ENCODE peak calls at places on chromosomes 1 and 21, in five cellular contexts. E is OCI-LY7, A is psoas muscle, V is endothelial cell of umbilical vein, S is MM.1S. U is an unnamed sample.

GRCh38 chr1:27342391-27342777 is 562 bp downstream of the SYTL1 start:
- DNase-seq in E (peak; percentile 51), A (no peak), V (no peak), S (no peak), U (no peak)

GRCh38 chr1:2314297-2314802 is 77.0 kb downstream of the MORN1 start:
- DNase-seq in E (no peak), A (peak; percentile 72), V (no peak), S (no peak), U (no peak)

GRCh38 chr1:64935551-64936158 is 30.7 kb downstream of the JAK1 start:
- DNase-seq in E (no peak), A (no peak), V (no peak), S (no peak), U (no peak)

GRCh38 chr1:5856246-5856815 is 135.9 kb downstream of the NPHP4 start:
- DNase-seq in E (no peak), A (no peak), V (peak; percentile 52), S (no peak), U (peak; percentile 24)

GRCh38 chr1:99180343-99180808 is 83.9 kb upstream of the PLPPR4 start:
- DNase-seq in E (peak; percentile 72), A (peak; percentile 34), V (peak; percentile 90), S (peak; percentile 61), U (peak; percentile 75)

GRCh38 chr1:175537571-175537970 is 205.8 kb downstream of the TNR start:
- DNase-seq in E (no peak), A (no peak), V (no peak), S (no peak), U (no peak)

GRCh38 chr1:176950736-176951308 is 213.7 kb downstream of the ASTN1 start:
- DNase-seq in E (no peak), A (no peak), V (no peak), S (peak; percentile 86), U (no peak)

GRCh38 chr1:97433520-97434175 is 487.2 kb downstream of the DPYD start:
- DNase-seq in E (no peak), A (no peak), V (no peak), S (no peak), U (peak; percentile 9)

GRCh38 chr1:55632906-55633305 is 417.7 kb upstream of the USP24 start:
- DNase-seq in E (no peak), A (no peak), V (no peak), S (no peak), U (no peak)

GRCh38 chr1:181383695-181384094 is 99.6 kb upstream of the CACNA1E start:
- DNase-seq in E (no peak), A (no peak), V (no peak), S (no peak), U (no peak)

GRCh38 chr1:214513394-214513793 is 38.0 kb downstream of the PTPN14 start:
- DNase-seq in E (no peak), A (no peak), V (no peak), S (no peak), U (no peak)

GRCh38 chr1:169648187-169648586 is 18.3 kb upstream of the SELP start:
- DNase-seq in E (no peak), A (no peak), V (no peak), S (no peak), U (no peak)

GRCh38 chr1:231027136-231027925 is 12.7 kb downstream of the FAM89A start:
- DNase-seq in E (no peak), A (no peak), V (no peak), S (no peak), U (no peak)

GRCh38 chr1:112335351-112335750 is 60.7 kb upstream of the CTTNBP2NL start:
- DNase-seq in E (no peak), A (no peak), V (no peak), S (no peak), U (no peak)

GRCh38 chr21:21750124-21750825 is 752.1 kb downstream of the NCAM2 start:
- DNase-seq in E (no peak), A (no peak), V (no peak), S (no peak), U (no peak)

GRCh38 chr1:5611431-5611830 is 380.8 kb downstream of the NPHP4 start:
- DNase-seq in E (no peak), A (no peak), V (no peak), S (no peak), U (no peak)

GRCh38 chr1:64701886-64702285 is 43.0 kb upstream of the RAVER2 start:
- DNase-seq in E (no peak), A (no peak), V (no peak), S (no peak), U (no peak)

GRCh38 chr1:6724517-6725141 is 23.0 kb upstream of the DNAJC11 start:
- DNase-seq in E (no peak), A (no peak), V (no peak), S (no peak), U (peak; percentile 81)

GRCh38 chr1:114024049-114024448 is 44.8 kb downstream of the OLFML3 start:
- DNase-seq in E (no peak), A (no peak), V (no peak), S (no peak), U (peak; percentile 43)

GRCh38 chr1:113934511-113935055 is 5.5 kb downstream of the HIPK1 start:
- DNase-seq in E (no peak), A (no peak), V (no peak), S (no peak), U (no peak)

GRCh38 chr21:26433386-26433785 is 139.7 kb downstream of the CYYR1 start:
- DNase-seq in E (no peak), A (no peak), V (no peak), S (no peak), U (no peak)

GRCh38 chr21:26438976-26439375 is 134.1 kb downstream of the CYYR1 start:
- DNase-seq in E (no peak), A (no peak), V (peak; percentile 7), S (no peak), U (no peak)

GRCh38 chr21:26441081-26441610 is 131.9 kb downstream of the CYYR1 start:
- DNase-seq in E (no peak), A (no peak), V (no peak), S (no peak), U (no peak)

GRCh38 chr21:26432410-26432809 is 140.7 kb downstream of the CYYR1 start:
- DNase-seq in E (no peak), A (no peak), V (no peak), S (peak; percentile 88), U (no peak)

GRCh38 chr21:26437326-26438009 is 135.6 kb downstream of the CYYR1 start:
- DNase-seq in E (no peak), A (no peak), V (no peak), S (no peak), U (no peak)
- H3K27ac ChIP-seq in E (no peak overlapping the region), A (no peak overlapping the region), V (no peak overlapping the region), S (no peak overlapping the region), U (no peak overlapping the region)

DNA sequence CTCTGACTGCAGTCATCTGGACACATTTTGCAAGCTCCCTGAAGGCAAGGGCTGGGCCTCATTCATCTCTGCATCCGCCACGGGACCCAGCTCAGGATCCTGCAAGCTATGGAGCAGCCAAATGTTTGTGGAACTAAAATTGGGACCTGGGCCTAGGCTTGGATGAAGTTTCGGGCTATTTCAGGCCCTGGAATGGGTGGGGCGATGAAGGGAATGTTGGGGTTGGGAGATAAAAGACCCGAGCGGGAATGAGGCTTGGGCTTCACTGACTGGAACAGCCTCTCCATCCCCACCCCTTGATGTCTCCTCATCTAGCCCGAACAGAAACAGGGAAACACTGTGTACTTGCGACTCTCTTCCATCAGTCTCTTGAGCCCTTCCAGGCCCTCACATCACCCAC is 7.3 kb upstream of the AHCYL1 start:
- DNase-seq in E (no peak), A (peak; percentile 50), V (no peak), S (no peak), U (no peak)
- H3K27ac ChIP-seq in E (no peak overlapping the region), A (no peak overlapping the region), V (no peak overlapping the region), S (no peak overlapping the region), U (no peak overlapping the region)

GRCh38 chr1:94044290-94044790 is 76.6 kb downstream of the ABCA4 start:
- DNase-seq in E (no peak), A (peak; percentile 49), V (peak; percentile 65), S (no peak), U (no peak)

GRCh38 chr1:94045465-94046056 is 75.4 kb downstream of the ABCA4 start:
- DNase-seq in E (no peak), A (peak; percentile 84), V (peak; percentile 97), S (peak; percentile 9), U (peak; percentile 99)

GRCh38 chr1:94044891-94045290 is 76.1 kb downstream of the ABCA4 start:
- DNase-seq in E (no peak), A (no peak), V (no peak), S (no peak), U (no peak)

GRCh38 chr1:94042388-94042787 is 78.6 kb downstream of the ABCA4 start:
- DNase-seq in E (no peak), A (no peak), V (no peak), S (no peak), U (no peak)

DNA sequence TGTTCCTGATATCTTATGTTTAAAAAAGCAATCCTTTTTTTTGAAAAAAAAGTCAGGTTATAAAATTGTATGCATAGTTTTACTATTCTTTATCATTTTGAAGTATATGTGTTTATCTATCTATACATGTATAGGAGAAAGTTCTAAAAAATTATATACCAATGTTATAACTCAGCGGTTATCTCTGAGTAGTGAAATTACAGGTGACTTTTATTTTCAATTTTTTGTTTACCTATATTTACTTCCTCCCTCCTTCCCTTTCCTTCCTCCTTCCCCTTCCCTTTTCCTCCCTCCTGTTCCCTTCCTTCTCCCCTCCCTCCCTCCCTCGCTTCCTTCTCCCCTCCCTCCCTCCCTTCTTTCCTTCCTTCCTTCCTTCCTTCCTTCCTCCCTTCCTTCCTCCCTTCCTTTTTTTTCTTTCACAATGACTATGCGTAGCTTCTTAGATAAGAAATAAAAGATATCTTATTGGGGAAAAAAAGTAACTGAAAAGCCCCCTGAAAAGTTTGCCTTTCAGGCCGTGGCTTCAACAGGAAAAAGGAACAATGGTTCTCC is 77.1 kb downstream of the ABCA4 start:
- DNase-seq in E (no peak), A (no peak), V (no peak), S (no peak), U (no peak)
- H3K27ac ChIP-seq in E (no peak overlapping the region), A (peak overlapping the region; percentile 80), V (peak overlapping the region; percentile 89), S (no peak overlapping the region), U (peak overlapping the region; percentile 82)

GRCh38 chr1:23431431-23431830 is 6.9 kb upstream of the TCEA3 start:
- DNase-seq in E (no peak), A (no peak), V (no peak), S (no peak), U (no peak)

GRCh38 chr1:23430803-23431202 is 6.3 kb upstream of the TCEA3 start:
- DNase-seq in E (no peak), A (no peak), V (no peak), S (no peak), U (no peak)

GRCh38 chr1:23434260-23434775 is 9.8 kb upstream of the TCEA3 start:
- DNase-seq in E (no peak), A (no peak), V (no peak), S (no peak), U (no peak)

GRCh38 chr1:23436520-23437354 is 12.2 kb upstream of the TCEA3 start:
- DNase-seq in E (no peak), A (no peak), V (no peak), S (peak; percentile 7), U (no peak)

DNA sequence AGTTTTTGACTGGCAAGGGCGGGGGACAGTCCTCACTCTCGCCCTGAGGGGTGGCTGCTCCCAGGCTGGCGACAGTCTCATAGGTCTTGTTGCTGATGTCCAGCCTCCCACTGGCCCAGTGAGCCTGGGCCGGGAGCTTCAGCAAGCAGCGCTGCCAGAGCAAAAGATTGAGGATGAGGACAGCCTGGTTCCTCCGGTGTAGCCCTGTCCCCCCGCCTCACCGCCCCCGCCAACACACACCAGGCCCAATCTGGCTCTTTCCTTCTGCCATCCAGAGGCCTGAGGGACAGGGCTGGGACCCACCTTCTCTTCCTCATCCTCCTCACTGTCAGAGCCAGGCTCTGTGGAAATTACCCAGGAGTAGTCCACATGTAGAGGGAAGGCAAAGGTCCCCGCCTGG is 8.6 kb upstream of the TCEA3 start:
- DNase-seq in E (no peak), A (no peak), V (no peak), S (no peak), U (no peak)
- H3K27ac ChIP-seq in E (no peak overlapping the region), A (no peak overlapping the region), V (no peak overlapping the region), S (no peak overlapping the region), U (no peak overlapping the region)

U was measured in brain microvascular endothelial cell.